ENCODE peak calls at places on chromosome 21, in seven cellular contexts. L, Q, S, D, G, X and V are unnamed samples.
A peak's percentile ranks its signal among the peaks of the same experiment; 100 is the strongest.

GRCh38 chr21:40752125-40752524 is 94.8 kb downstream of the DSCAM start:
- DNase-seq in G (no peak), X (no peak), L (no peak), Q (no peak), D (no peak), S (no peak), V (no peak)

GRCh38 chr21:37862536-37862935 is 53.7 kb downstream of the KCNJ6 start:
- DNase-seq in D (no peak), Q (no peak), X (peak; percentile 66), L (no peak), S (no peak), G (no peak), V (no peak)

GRCh38 chr21:42561742-42562141 is 48.1 kb downstream of the SLC37A1 start:
- DNase-seq in Q (peak; percentile 13), X (no peak), G (no peak), D (peak; percentile 29), S (peak; percentile 81), L (peak; percentile 47), V (peak; percentile 51)

GRCh38 chr21:37868446-37868845 is 47.8 kb downstream of the KCNJ6 start:
- DNase-seq in D (no peak), X (no peak), G (no peak), L (no peak), S (no peak), Q (no peak), V (no peak)

GRCh38 chr21:41411449-41412089 is 14.5 kb upstream of the MX1 start:
- DNase-seq in S (no peak), Q (no peak), D (no peak), X (no peak), G (no peak), L (peak; percentile 73), V (peak; percentile 58)

GRCh38 chr21:34968414-34969333 is 80.4 kb downstream of the RUNX1 start:
- DNase-seq in S (no peak), G (no peak), X (no peak), Q (no peak), L (no peak), D (no peak), V (no peak)

GRCh38 chr21:37225440-37225839 is 41.7 kb downstream of the VPS26C start:
- DNase-seq in Q (no peak), S (no peak), D (no peak), L (no peak), G (no peak), X (no peak), V (no peak)

GRCh38 chr21:16084776-16085364 is 355.1 kb downstream of the USP25 start:
- DNase-seq in D (peak; percentile 79), S (no peak), Q (no peak), G (no peak), X (peak; percentile 70), L (no peak), V (no peak)

GRCh38 chr21:35232545-35233176 is 183.6 kb upstream of the RUNX1 start:
- DNase-seq in Q (no peak), L (no peak), D (no peak), G (no peak), X (peak; percentile 92), S (no peak), V (peak; percentile 17)

GRCh38 chr21:14084068-14084501 is 126.7 kb downstream of the LIPI start:
- DNase-seq in S (no peak), D (peak; percentile 57), X (no peak), G (no peak), Q (no peak), L (no peak), V (no peak)
- H3K27ac ChIP-seq in S (no peak overlapping the region), D (no peak overlapping the region), X (no peak overlapping the region), G (no peak overlapping the region), Q (no peak overlapping the region), L (no peak overlapping the region), V (no peak overlapping the region)

GRCh38 chr21:33936221-33937038 is 20.8 kb upstream of the ATP5PO start:
- DNase-seq in D (no peak), G (no peak), X (no peak), S (no peak), Q (no peak), L (no peak), V (peak; percentile 15)

GRCh38 chr21:33939224-33939623 is 23.6 kb upstream of the ATP5PO start:
- DNase-seq in X (peak; percentile 61), S (no peak), Q (no peak), G (no peak), D (no peak), L (no peak), V (no peak)

GRCh38 chr21:33937931-33938339 is 22.3 kb upstream of the ATP5PO start:
- DNase-seq in X (no peak), G (no peak), D (no peak), L (no peak), Q (no peak), S (no peak), V (no peak)

GRCh38 chr21:33938381-33938780 is 22.8 kb upstream of the ATP5PO start:
- DNase-seq in L (no peak), S (no peak), Q (no peak), G (no peak), D (no peak), X (no peak), V (no peak)

GRCh38 chr21:33937146-33937545 is 21.5 kb upstream of the ATP5PO start:
- DNase-seq in L (no peak), S (no peak), D (no peak), G (no peak), Q (no peak), X (no peak), V (no peak)
- H3K4me1 ChIP-seq in L (no peaks in the 10 kb centered on the region), S (no peaks in the 10 kb centered on the region), D (peaks cover 38% of the 10 kb centered on the region), G (peaks cover 6% of the 10 kb centered on the region), Q (peaks cover 4% of the 10 kb centered on the region), X (peaks cover 7% of the 10 kb centered on the region), V (peaks cover 7% of the 10 kb centered on the region)

GRCh38 chr21:45260191-45260795 is 27.4 kb downstream of the POFUT2 start:
- DNase-seq in Q (no peak), L (no peak), G (peak; percentile 15), S (no peak), D (no peak), X (no peak), V (no peak)
- TF ChIP-seq POLR2A in Q (no peak), L (no peak), G (no peak), S (no peak), D (no peak), X (no peak), V (no peak)

DNA sequence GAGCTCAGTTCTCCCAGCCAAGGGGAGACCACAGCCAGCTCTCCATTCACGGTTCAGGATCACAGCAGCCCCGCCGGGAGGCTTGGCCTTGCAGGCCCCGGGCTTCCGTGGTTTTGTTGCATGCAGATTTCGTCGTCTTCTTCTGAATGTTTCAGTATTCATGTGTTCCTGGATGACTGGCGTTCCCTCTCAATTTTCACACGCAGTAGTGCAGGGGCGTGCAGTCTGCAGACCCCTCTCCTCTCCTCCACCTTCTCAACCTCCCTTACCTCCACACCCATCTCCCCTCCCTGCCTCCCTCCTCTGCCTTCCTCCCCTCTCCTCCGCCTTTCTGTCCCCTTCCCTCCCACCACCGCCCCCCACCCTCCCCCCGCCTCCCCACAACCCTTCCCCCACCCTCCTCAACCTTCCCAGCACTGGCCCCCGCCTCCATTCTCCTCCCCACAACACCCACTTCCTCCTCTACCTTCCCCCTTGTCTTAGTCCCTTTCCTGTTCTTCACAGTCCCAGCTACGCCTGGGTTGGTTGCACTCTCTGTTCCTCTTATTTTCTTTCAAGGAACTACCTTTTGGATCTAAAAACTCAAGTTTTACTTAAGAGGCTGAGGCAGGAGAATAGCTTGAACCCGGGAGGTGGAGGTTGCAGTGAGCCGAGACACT is 8.4 kb upstream of the SLC19A1 start:
- DNase-seq in G (no peak), Q (peak; percentile 33), L (peak; percentile 49), X (no peak), D (peak; percentile 66), S (peak; percentile 89), V (no peak)
- H3K27ac ChIP-seq in G (no peak overlapping the region), Q (no peak overlapping the region), L (peak overlapping the region; percentile 64), X (no peak overlapping the region), D (peak overlapping the region; percentile 48), S (peak overlapping the region; percentile 95), V (no peak overlapping the region)